ENCODE peak calls at places on chromosomes 1 and 21, in six cellular contexts. F is AG04450, P is heart right ventricle, J is left ventricle myocardium inferior, L is body of pancreas, G is cardiac fibroblast. X is an unnamed sample.

GRCh38 chr1:30864681-30865080 is 43.9 kb downstream of the SDC3 start:
- DNase-seq in G (peak; percentile 28), P (no peak), L (no peak), F (no peak), J (no peak), X (no peak)

GRCh38 chr1:112673589-112674439 is 645 bp upstream of the MOV10 start:
- DNase-seq in L (peak; percentile 64), F (peak; percentile 29), G (peak; percentile 83), J (no peak), P (no peak), X (no peak)

GRCh38 chr1:212954514-212954913 is 4.2 kb downstream of the VASH2 start:
- DNase-seq in P (no peak), F (no peak), L (no peak), J (no peak), G (no peak), X (no peak)

GRCh38 chr21:29670228-29670627 is 269.6 kb downstream of the GRIK1 start:
- DNase-seq in G (no peak), J (no peak), L (no peak), P (no peak), F (no peak), X (no peak)

GRCh38 chr1:17591814-17592430 is 52.4 kb downstream of the ARHGEF10L start:
- DNase-seq in P (no peak), G (no peak), F (no peak), L (no peak), J (no peak), X (no peak)

GRCh38 chr1:55531644-55532043 is 316.5 kb upstream of the USP24 start:
- DNase-seq in F (no peak), J (no peak), G (peak; percentile 60), L (no peak), P (no peak), X (no peak)

GRCh38 chr1:58888776-58889341 is 105.0 kb upstream of the JUN start:
- DNase-seq in F (no peak), P (no peak), G (peak; percentile 32), J (no peak), L (no peak), X (no peak)

GRCh38 chr1:221268295-221268694 is 389.1 kb downstream of the HLX start:
- DNase-seq in G (peak; percentile 84), J (no peak), L (no peak), P (no peak), F (peak; percentile 70), X (no peak)

GRCh38 chr1:186497651-186498050 is 36.7 kb upstream of the PDC start:
- DNase-seq in F (no peak), P (no peak), G (no peak), L (no peak), J (no peak), X (no peak)

GRCh38 chr1:36365310-36365895 is 20.3 kb downstream of the STK40 start:
- DNase-seq in L (peak; percentile 64), F (no peak), P (peak; percentile 62), J (peak; percentile 72), G (peak; percentile 74), X (no peak)

GRCh38 chr1:89799495-89799894 is 21.3 kb upstream of the LRRC8D start:
- DNase-seq in F (no peak), P (no peak), J (no peak), G (no peak), L (no peak), X (no peak)

GRCh38 chr21:39077816-39078215 is 105.4 kb downstream of the PSMG1 start:
- DNase-seq in F (no peak), P (no peak), J (no peak), L (no peak), G (no peak), X (no peak)

GRCh38 chr1:17686258-17686657 is 68.9 kb upstream of the ACTL8 start:
- DNase-seq in F (no peak), J (no peak), L (peak; percentile 35), P (no peak), G (no peak), X (no peak)

GRCh38 chr1:44609412-44609767 is 64.9 kb downstream of the TMEM53 start:
- DNase-seq in J (peak; percentile 39), F (no peak), P (peak; percentile 52), G (peak; percentile 60), L (peak; percentile 47), X (peak; percentile 62)
- TF ChIP-seq CTCF in J (peak; percentile 66), F (peak; percentile 74), P (peak; percentile 51), G (peak; percentile 68), L (no peak), X (peak; percentile 48)

GRCh38 chr1:168340796-168341510 is 60.3 kb downstream of the TBX19 start:
- DNase-seq in L (no peak), J (no peak), G (no peak), P (no peak), F (no peak), X (no peak)

GRCh38 chr1:168341576-168341975 is 60.9 kb downstream of the TBX19 start:
- DNase-seq in P (no peak), G (peak; percentile 49), F (no peak), L (no peak), J (no peak), X (no peak)

GRCh38 chr1:168345939-168346338 is 65.3 kb downstream of the TBX19 start:
- DNase-seq in L (no peak), G (no peak), F (no peak), J (no peak), P (no peak), X (no peak)

GRCh38 chr1:168342572-168343280 is 62.0 kb downstream of the TBX19 start:
- DNase-seq in G (peak; percentile 91), L (peak; percentile 87), F (peak; percentile 80), J (peak; percentile 87), P (peak; percentile 86), X (peak; percentile 79)

GRCh38 chr1:168343566-168343965 is 62.9 kb downstream of the TBX19 start:
- DNase-seq in L (no peak), P (no peak), G (no peak), F (no peak), J (no peak), X (no peak)
- TF ChIP-seq CTCF in L (no peak), P (no peak), G (no peak), F (no peak), J (peak; percentile 13), X (no peak)

GRCh38 chr21:42851812-42852665 is 27.3 kb downstream of the WDR4 start:
- DNase-seq in F (no peak), G (no peak), P (no peak), L (no peak), J (no peak), X (no peak)

GRCh38 chr21:42848932-42849758 is 30.2 kb downstream of the WDR4 start:
- DNase-seq in G (no peak), P (no peak), L (no peak), F (no peak), J (no peak), X (no peak)

GRCh38 chr21:42849759-42850412 is 29.5 kb downstream of the WDR4 start:
- DNase-seq in J (no peak), G (no peak), L (no peak), F (no peak), P (no peak), X (no peak)

GRCh38 chr21:42850463-42850862 is 28.9 kb downstream of the WDR4 start:
- DNase-seq in G (no peak), L (no peak), J (no peak), P (no peak), F (no peak), X (no peak)

DNA sequence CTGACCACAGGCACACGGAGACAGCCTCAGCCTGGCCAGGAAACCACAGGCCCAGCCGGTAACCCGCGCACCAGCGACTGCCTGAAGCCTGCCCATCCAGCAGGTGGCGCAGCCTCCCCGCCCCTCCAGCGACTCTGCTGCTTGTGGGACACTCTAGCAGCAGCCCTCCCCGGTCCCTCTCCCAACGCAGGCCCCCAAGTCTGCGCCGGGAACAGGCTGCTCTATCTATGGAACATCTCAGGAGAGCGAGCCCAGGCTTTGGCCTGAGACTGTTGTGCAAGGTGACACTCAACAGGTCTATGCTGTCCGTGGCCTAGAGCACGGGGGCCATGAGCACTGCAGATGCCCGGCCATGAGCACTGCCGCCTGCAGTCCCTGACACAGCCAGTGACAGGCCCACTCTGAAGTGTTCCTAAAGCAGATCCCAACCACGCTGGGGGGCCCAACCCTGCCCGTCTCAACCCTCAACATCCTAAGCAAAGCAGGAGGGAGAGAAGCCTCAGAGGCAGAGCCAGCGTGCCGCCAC is 28.4 kb downstream of the WDR4 start:
- DNase-seq in P (no peak), G (peak; percentile 16), F (no peak), J (no peak), L (no peak), X (peak; percentile 63)
- TF ChIP-seq CTCF in P (peak; percentile 27), G (peak; percentile 46), F (peak; percentile 35), J (peak; percentile 37), L (no peak), X (peak; percentile 47)

GRCh38 chr1:52366517-52366827 is 467 bp upstream of the CC2D1B start:
- DNase-seq in P (no peak), F (no peak), G (no peak), J (no peak), L (no peak), X (no peak)

GRCh38 chr1:52367272-52367671 is 1.3 kb upstream of the CC2D1B start:
- DNase-seq in G (no peak), F (no peak), P (no peak), J (no peak), L (no peak), X (no peak)

GRCh38 chr1:52365091-52365745 is 787 bp downstream of the CC2D1B start:
- DNase-seq in F (no peak), J (peak; percentile 52), G (peak; percentile 72), L (peak; percentile 59), P (peak; percentile 38), X (no peak)

GRCh38 chr1:52365746-52366516 is at the start of gene CC2D1B:
- DNase-seq in L (peak; percentile 100), P (peak; percentile 99), G (peak; percentile 97), J (peak; percentile 98), F (peak; percentile 84), X (peak; percentile 100)

GRCh38 chr1:52364235-52364839 is 1.7 kb downstream of the CC2D1B start:
- DNase-seq in F (no peak), G (no peak), J (no peak), P (no peak), L (no peak), X (no peak)
- TF ChIP-seq CTCF in F (no peak), G (no peak), J (no peak), P (no peak), L (no peak), X (no peak)

DNA sequence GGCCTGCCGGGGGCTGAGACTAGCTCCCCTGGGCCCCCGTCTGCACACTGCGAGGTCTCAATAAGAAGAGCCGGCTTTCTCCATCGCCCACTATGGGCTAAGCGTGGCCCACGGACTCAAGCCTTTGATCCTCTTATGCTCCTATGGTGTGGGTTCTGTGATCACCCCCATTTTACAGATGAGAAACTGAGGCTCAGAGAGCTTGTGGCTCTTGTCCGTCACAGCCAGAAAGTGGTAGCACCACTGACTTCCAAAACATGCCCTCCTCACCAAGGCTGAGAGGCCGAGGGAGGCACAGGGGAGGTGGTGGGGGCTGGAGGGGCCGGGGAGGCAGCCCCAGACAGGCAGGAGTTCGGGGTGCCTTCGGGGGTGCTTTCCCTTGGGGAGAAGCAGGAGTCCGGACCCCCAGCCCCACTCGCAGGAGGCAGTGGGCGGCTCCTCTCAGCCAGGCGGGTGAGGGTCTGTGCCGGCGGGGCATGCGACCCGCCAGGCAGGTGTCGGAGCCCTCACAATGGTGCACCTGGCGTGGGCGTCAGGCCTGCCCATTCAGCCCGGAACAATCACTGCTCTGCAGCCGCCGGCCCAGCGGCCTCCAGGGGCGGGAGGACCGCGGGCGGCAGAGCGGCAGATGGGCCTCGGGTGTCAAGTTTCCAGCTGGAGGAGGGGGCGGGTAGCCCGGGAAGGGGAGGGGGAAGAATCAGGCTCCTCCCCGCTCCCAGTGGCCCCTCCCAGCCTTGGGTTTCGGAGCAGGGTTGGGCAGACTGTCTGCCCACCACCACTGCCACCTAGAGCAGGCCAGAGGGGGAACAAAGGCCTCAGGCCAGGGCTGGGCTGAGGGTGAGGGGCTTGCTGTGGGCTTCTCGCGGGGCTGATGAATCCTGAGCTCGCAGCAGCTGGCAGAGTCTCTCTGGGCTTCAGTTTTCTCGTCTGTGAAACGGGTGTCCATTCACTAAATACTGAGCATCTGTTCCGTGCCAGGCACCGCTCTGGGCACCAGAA is 39.3 kb upstream of the CASZ1 start:
- DNase-seq in P (peak; percentile 44), J (no peak), L (peak; percentile 73), F (no peak), G (peak; percentile 5), X (peak; percentile 83)
- TF ChIP-seq CTCF in P (no peak), J (no peak), L (peak; percentile 19), F (no peak), G (no peak), X (no peak)